ENCODE peak calls at places on chromosomes 1 and 21, in six cellular contexts. One of them, this sample, is unnamed.
A peak's percentile ranks its signal among the peaks of the same experiment; 100 is the strongest.

GRCh38 chr1:78045600-78045849 is 241 bp upstream of the GIPC2 start:
- DNase-seq in ovary: no peak
- DNase-seq in cardiac fibroblast: no peak
- DNase-seq in HFFc6: no peak
- DNase-seq in pancreas: no peak
- DNase-seq in fibroblast of pulmonary artery: no peak
- DNase-seq in this sample: no peak

GRCh38 chr1:103267893-103268292 is 159.6 kb upstream of the COL11A1 start:
- DNase-seq in ovary: no peak
- DNase-seq in cardiac fibroblast: no peak
- DNase-seq in HFFc6: no peak
- DNase-seq in pancreas: no peak
- DNase-seq in fibroblast of pulmonary artery: no peak
- DNase-seq in this sample: no peak

GRCh38 chr1:153587314-153587713 is 21.7 kb upstream of the S100A2 start:
- DNase-seq in ovary: no peak
- DNase-seq in cardiac fibroblast: no peak
- DNase-seq in HFFc6: peak; percentile 30
- DNase-seq in pancreas: no peak
- DNase-seq in fibroblast of pulmonary artery: no peak
- DNase-seq in this sample: no peak

GRCh38 chr21:36113647-36114428 is 21.0 kb upstream of the CBR3 start:
- DNase-seq in ovary: no peak
- DNase-seq in cardiac fibroblast: no peak
- DNase-seq in HFFc6: no peak
- DNase-seq in pancreas: no peak
- DNase-seq in fibroblast of pulmonary artery: no peak
- DNase-seq in this sample: no peak

GRCh38 chr1:182111496-182111895 is 50.0 kb upstream of the ZNF648 start:
- DNase-seq in ovary: no peak
- DNase-seq in cardiac fibroblast: no peak
- DNase-seq in HFFc6: no peak
- DNase-seq in pancreas: no peak
- DNase-seq in fibroblast of pulmonary artery: no peak
- DNase-seq in this sample: no peak

GRCh38 chr1:14791611-14792010 is 193.1 kb downstream of the KAZN start:
- DNase-seq in ovary: no peak
- DNase-seq in cardiac fibroblast: no peak
- DNase-seq in HFFc6: no peak
- DNase-seq in pancreas: no peak
- DNase-seq in fibroblast of pulmonary artery: no peak
- DNase-seq in this sample: no peak

GRCh38 chr21:27681841-27682240 is 715.0 kb upstream of the ADAMTS5 start:
- DNase-seq in ovary: no peak
- DNase-seq in cardiac fibroblast: peak; percentile 58
- DNase-seq in HFFc6: no peak
- DNase-seq in pancreas: no peak
- DNase-seq in fibroblast of pulmonary artery: peak; percentile 54
- DNase-seq in this sample: no peak

GRCh38 chr21:41204736-41205135 is 36.8 kb downstream of the BACE2 start:
- DNase-seq in ovary: no peak
- DNase-seq in cardiac fibroblast: no peak
- DNase-seq in HFFc6: no peak
- DNase-seq in pancreas: no peak
- DNase-seq in fibroblast of pulmonary artery: no peak
- DNase-seq in this sample: no peak

DNA sequence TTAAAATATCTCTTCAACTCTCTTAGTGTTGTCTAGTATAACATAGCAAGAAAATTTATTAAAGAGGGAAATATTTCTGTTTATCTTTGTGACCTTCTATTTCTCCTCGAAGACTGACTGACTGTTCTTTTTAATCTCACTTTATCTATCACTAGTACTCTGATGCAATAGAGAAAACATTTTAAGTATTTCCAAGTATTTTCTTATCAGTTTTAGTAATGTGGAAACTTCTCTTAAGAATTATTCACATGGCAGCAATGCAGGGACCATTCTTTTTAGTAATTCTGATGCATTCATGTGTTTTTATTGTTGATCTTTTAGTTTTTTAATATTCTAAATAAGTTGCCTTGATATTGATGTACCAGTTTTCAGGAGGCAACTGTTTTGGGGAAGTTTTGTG is 115.7 kb downstream of the NEK7 start:
- DNase-seq in ovary: no peak
- DNase-seq in cardiac fibroblast: peak; percentile 59
- DNase-seq in HFFc6: no peak
- DNase-seq in pancreas: no peak
- DNase-seq in fibroblast of pulmonary artery: peak; percentile 73
- DNase-seq in this sample: no peak
- TF ChIP-seq CTCF in ovary: no peak
- TF ChIP-seq CTCF in cardiac fibroblast: no peak
- TF ChIP-seq CTCF in HFFc6: no peak
- TF ChIP-seq CTCF in pancreas: no peak
- TF ChIP-seq CTCF in fibroblast of pulmonary artery: no peak
- TF ChIP-seq CTCF in this sample: no peak

GRCh38 chr1:236345728-236346127 is 48.4 kb upstream of the EDARADD start:
- DNase-seq in ovary: no peak
- DNase-seq in cardiac fibroblast: no peak
- DNase-seq in HFFc6: no peak
- DNase-seq in pancreas: peak; percentile 46
- DNase-seq in fibroblast of pulmonary artery: no peak
- DNase-seq in this sample: no peak
- TF ChIP-seq CTCF in ovary: no peak
- TF ChIP-seq CTCF in cardiac fibroblast: peak; percentile 1
- TF ChIP-seq CTCF in HFFc6: peak; percentile 16
- TF ChIP-seq CTCF in pancreas: no peak
- TF ChIP-seq CTCF in fibroblast of pulmonary artery: peak; percentile 24
- TF ChIP-seq CTCF in this sample: no peak

DNA sequence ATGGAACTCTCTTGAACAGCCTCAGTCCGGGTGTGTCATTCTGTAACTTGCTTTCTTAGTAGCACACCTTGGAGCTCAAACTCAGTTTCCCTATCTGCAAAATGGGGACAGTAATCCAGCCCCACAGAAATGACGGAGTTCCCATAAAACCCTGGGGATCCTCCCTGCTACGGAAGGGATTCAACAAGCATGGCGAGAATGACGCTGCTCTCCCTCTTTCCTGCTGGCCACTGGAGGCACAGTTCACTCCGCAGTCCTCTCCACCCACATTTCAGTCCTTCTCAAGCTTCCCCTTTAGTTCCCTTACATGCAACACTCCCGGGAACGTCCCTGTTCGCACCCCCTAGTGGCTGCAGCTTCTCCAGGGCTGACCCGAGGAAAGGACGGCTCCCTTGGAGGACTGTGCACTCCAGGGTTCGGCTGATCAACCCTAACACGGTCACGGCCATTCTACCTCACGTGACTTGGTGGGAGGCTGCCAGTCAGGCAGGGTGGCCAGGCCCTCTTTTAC is 20.6 kb downstream of the RUNX3 start:
- DNase-seq in ovary: no peak
- DNase-seq in cardiac fibroblast: peak; percentile 86
- DNase-seq in HFFc6: peak; percentile 56
- DNase-seq in pancreas: no peak
- DNase-seq in fibroblast of pulmonary artery: peak; percentile 85
- DNase-seq in this sample: no peak
- TF ChIP-seq CTCF in ovary: no peak
- TF ChIP-seq CTCF in cardiac fibroblast: peak; percentile 79
- TF ChIP-seq CTCF in HFFc6: peak; percentile 78
- TF ChIP-seq CTCF in pancreas: no peak
- TF ChIP-seq CTCF in fibroblast of pulmonary artery: peak; percentile 72
- TF ChIP-seq CTCF in this sample: peak; percentile 44

GRCh38 chr1:12621346-12622320 is 3.6 kb upstream of the DHRS3 start:
- DNase-seq in ovary: peak; percentile 66
- DNase-seq in cardiac fibroblast: no peak
- DNase-seq in HFFc6: no peak
- DNase-seq in pancreas: peak; percentile 62
- DNase-seq in fibroblast of pulmonary artery: no peak
- DNase-seq in this sample: no peak

GRCh38 chr1:12619396-12620141 is 1.6 kb upstream of the DHRS3 start:
- DNase-seq in ovary: peak; percentile 91
- DNase-seq in cardiac fibroblast: peak; percentile 91
- DNase-seq in HFFc6: peak; percentile 82
- DNase-seq in pancreas: peak; percentile 83
- DNase-seq in fibroblast of pulmonary artery: peak; percentile 92
- DNase-seq in this sample: peak; percentile 61

GRCh38 chr1:12618661-12619395 is 818 bp upstream of the DHRS3 start:
- DNase-seq in ovary: peak; percentile 79
- DNase-seq in cardiac fibroblast: peak; percentile 87
- DNase-seq in HFFc6: peak; percentile 60
- DNase-seq in pancreas: peak; percentile 73
- DNase-seq in fibroblast of pulmonary artery: peak; percentile 74
- DNase-seq in this sample: no peak

GRCh38 chr1:12620931-12621330 is 2.9 kb upstream of the DHRS3 start:
- DNase-seq in ovary: no peak
- DNase-seq in cardiac fibroblast: no peak
- DNase-seq in HFFc6: no peak
- DNase-seq in pancreas: no peak
- DNase-seq in fibroblast of pulmonary artery: no peak
- DNase-seq in this sample: no peak

GRCh38 chr1:12620142-12620865 is 2.3 kb upstream of the DHRS3 start:
- DNase-seq in ovary: no peak
- DNase-seq in cardiac fibroblast: no peak
- DNase-seq in HFFc6: no peak
- DNase-seq in pancreas: no peak
- DNase-seq in fibroblast of pulmonary artery: no peak
- DNase-seq in this sample: no peak
- TF ChIP-seq CTCF in ovary: no peak
- TF ChIP-seq CTCF in cardiac fibroblast: no peak
- TF ChIP-seq CTCF in HFFc6: no peak
- TF ChIP-seq CTCF in pancreas: no peak
- TF ChIP-seq CTCF in fibroblast of pulmonary artery: no peak
- TF ChIP-seq CTCF in this sample: peak; percentile 53

GRCh38 chr1:227914801-227915563 is 32.8 kb downstream of the WNT9A start:
- DNase-seq in ovary: no peak
- DNase-seq in cardiac fibroblast: no peak
- DNase-seq in HFFc6: no peak
- DNase-seq in pancreas: no peak
- DNase-seq in fibroblast of pulmonary artery: no peak
- DNase-seq in this sample: no peak

GRCh38 chr1:227913969-227914791 is 33.6 kb downstream of the WNT9A start:
- DNase-seq in ovary: no peak
- DNase-seq in cardiac fibroblast: no peak
- DNase-seq in HFFc6: no peak
- DNase-seq in pancreas: no peak
- DNase-seq in fibroblast of pulmonary artery: no peak
- DNase-seq in this sample: no peak

GRCh38 chr1:227917081-227917950 is 30.4 kb downstream of the WNT9A start:
- DNase-seq in ovary: peak; percentile 64
- DNase-seq in cardiac fibroblast: no peak
- DNase-seq in HFFc6: no peak
- DNase-seq in pancreas: no peak
- DNase-seq in fibroblast of pulmonary artery: no peak
- DNase-seq in this sample: no peak

GRCh38 chr1:227916655-227917054 is 31.1 kb downstream of the WNT9A start:
- DNase-seq in ovary: no peak
- DNase-seq in cardiac fibroblast: no peak
- DNase-seq in HFFc6: no peak
- DNase-seq in pancreas: no peak
- DNase-seq in fibroblast of pulmonary artery: no peak
- DNase-seq in this sample: no peak

DNA sequence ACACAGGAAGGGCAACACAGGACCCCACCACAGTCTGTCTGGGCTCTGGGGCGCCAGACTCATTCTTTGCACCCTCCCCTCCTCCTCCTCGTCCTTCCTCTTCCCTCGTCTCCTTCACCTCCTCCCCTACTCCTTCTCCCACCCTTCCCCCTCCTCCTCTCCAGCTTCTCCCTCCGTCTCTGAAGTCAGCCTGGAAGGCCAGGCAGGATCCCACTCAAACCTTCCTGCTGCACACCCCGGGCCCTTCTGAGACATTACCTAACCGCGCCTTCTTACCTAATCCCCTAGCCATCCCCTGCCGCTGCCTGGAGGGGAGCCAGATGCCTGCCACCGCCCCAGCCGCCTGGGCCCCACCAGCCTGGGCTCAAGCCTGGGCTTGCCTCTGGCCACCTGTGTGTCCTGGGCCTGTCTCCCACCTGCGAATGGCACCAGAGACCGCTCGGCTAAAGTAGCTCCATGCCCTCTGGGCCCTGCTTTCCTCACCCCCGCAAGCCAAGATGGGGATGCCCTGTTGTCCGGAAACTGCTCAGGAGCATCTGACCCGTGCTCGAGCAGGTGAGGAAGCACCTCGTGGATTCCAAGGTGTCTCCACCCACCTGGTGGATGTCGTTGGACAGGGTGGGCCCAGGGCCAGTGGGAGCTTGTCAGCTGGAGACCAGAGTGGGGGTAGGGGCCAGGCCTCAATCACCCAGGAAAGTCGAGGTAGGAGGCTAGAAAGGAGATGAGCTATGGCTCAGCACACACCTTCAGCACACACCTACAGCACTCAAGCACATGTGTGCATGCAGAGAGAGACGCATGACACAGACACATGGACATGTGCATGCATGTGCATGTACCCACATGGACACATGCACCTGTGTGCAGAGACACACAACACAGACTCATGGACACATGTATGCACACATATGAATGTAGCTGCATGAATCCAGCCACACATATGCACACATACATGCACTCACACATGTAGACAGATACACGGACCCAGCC is 31.9 kb downstream of the WNT9A start:
- DNase-seq in ovary: no peak
- DNase-seq in cardiac fibroblast: no peak
- DNase-seq in HFFc6: no peak
- DNase-seq in pancreas: no peak
- DNase-seq in fibroblast of pulmonary artery: no peak
- DNase-seq in this sample: peak; percentile 65
- TF ChIP-seq CTCF in ovary: no peak
- TF ChIP-seq CTCF in cardiac fibroblast: no peak
- TF ChIP-seq CTCF in HFFc6: no peak
- TF ChIP-seq CTCF in pancreas: no peak
- TF ChIP-seq CTCF in fibroblast of pulmonary artery: no peak
- TF ChIP-seq CTCF in this sample: no peak

DNA sequence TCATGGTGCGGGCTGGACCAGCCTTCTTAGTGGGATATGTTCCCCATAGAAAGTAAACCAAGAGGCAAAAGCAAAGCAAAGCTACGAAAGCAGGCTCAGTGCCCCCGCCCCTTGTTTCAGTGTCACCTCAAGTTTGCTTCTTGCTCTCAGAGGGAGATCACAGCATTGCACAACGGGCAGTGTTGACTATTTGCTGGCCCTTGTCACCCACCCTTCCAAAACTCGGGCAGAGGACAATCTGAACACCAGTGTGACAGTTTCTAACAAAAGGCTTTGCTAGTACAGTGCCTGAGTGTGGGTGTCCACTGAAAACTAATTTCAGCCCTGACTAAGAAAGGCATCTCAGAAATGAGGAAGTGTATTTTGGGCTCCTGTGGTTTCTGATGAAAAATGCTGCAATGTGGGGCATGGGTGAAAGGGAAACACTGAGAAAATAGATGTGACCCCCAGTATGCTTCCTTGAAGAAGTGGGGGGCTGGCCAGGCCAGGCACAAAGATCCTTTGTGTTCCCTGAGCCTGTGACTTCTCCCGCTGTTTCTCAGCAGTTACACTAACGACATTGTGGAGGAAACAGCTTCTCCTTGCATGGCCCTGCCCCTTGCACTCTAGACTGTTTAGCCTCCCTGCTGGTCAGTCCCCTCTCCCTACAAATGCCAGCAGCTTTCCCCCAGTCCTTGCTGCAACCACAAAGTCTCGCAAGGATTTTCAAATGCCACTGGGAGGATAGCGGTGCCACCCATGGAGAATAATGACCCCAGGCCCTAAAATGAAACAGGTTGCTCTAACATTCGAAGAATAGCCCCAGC is 33.3 kb upstream of the KCNE1 start:
- DNase-seq in ovary: no peak
- DNase-seq in cardiac fibroblast: peak; percentile 77
- DNase-seq in HFFc6: peak; percentile 58
- DNase-seq in pancreas: no peak
- DNase-seq in fibroblast of pulmonary artery: peak; percentile 65
- DNase-seq in this sample: no peak
- TF ChIP-seq CTCF in ovary: no peak
- TF ChIP-seq CTCF in cardiac fibroblast: no peak
- TF ChIP-seq CTCF in HFFc6: no peak
- TF ChIP-seq CTCF in pancreas: no peak
- TF ChIP-seq CTCF in fibroblast of pulmonary artery: no peak
- TF ChIP-seq CTCF in this sample: no peak